ENCODE peak calls at places on chromosomes 3 and 15, in eight cellular contexts. One of them, this sample, is unnamed.

GRCh38 chr15:93033434-93034045 is 55.5 kb downstream of the RGMA start:
- DNase-seq in heart right ventricle: no peak
- DNase-seq in coronary artery: peak; percentile 60
- DNase-seq in prostate gland: no peak
- DNase-seq in epithelial cell of esophagus: no peak
- DNase-seq in AG04450: no peak
- DNase-seq in HL-60: no peak
- DNase-seq in mucosa of descending colon: no peak
- DNase-seq in this sample: no peak

GRCh38 chr15:42788725-42789124 is 51.8 kb upstream of the CDAN1 start:
- DNase-seq in mucosa of descending colon: no peak
- DNase-seq in AG04450: no peak
- DNase-seq in prostate gland: no peak
- DNase-seq in coronary artery: no peak
- DNase-seq in HL-60: no peak
- DNase-seq in epithelial cell of esophagus: no peak
- DNase-seq in heart right ventricle: no peak
- DNase-seq in this sample: no peak

GRCh38 chr3:69763976-69764851 is 24.9 kb downstream of the MITF start:
- DNase-seq in coronary artery: no peak
- DNase-seq in heart right ventricle: no peak
- DNase-seq in prostate gland: no peak
- DNase-seq in HL-60: peak; percentile 30
- DNase-seq in epithelial cell of esophagus: no peak
- DNase-seq in AG04450: no peak
- DNase-seq in mucosa of descending colon: no peak
- DNase-seq in this sample: no peak

GRCh38 chr15:81385110-81386076 is 11.4 kb upstream of the TMC3 start:
- DNase-seq in coronary artery: no peak
- DNase-seq in HL-60: no peak
- DNase-seq in epithelial cell of esophagus: no peak
- DNase-seq in heart right ventricle: no peak
- DNase-seq in mucosa of descending colon: no peak
- DNase-seq in prostate gland: no peak
- DNase-seq in AG04450: no peak
- DNase-seq in this sample: no peak

GRCh38 chr3:69094467-69095205 is 9.9 kb downstream of the ARL6IP5 start:
- DNase-seq in mucosa of descending colon: no peak
- DNase-seq in coronary artery: no peak
- DNase-seq in heart right ventricle: no peak
- DNase-seq in prostate gland: no peak
- DNase-seq in epithelial cell of esophagus: no peak
- DNase-seq in HL-60: peak; percentile 56
- DNase-seq in AG04450: no peak
- DNase-seq in this sample: no peak

GRCh38 chr3:154795582-154795981 is 284.5 kb upstream of the MME start:
- DNase-seq in HL-60: no peak
- DNase-seq in heart right ventricle: no peak
- DNase-seq in prostate gland: no peak
- DNase-seq in AG04450: peak; percentile 74
- DNase-seq in coronary artery: no peak
- DNase-seq in mucosa of descending colon: no peak
- DNase-seq in epithelial cell of esophagus: peak; percentile 97
- DNase-seq in this sample: no peak

GRCh38 chr3:187401861-187402260 is 33.7 kb downstream of the RTP4 start:
- DNase-seq in mucosa of descending colon: no peak
- DNase-seq in HL-60: no peak
- DNase-seq in prostate gland: no peak
- DNase-seq in heart right ventricle: no peak
- DNase-seq in AG04450: no peak
- DNase-seq in epithelial cell of esophagus: no peak
- DNase-seq in coronary artery: no peak
- DNase-seq in this sample: no peak

GRCh38 chr3:123568034-123568433 is 16.8 kb downstream of the HACD2 start:
- DNase-seq in epithelial cell of esophagus: no peak
- DNase-seq in coronary artery: no peak
- DNase-seq in AG04450: no peak
- DNase-seq in prostate gland: no peak
- DNase-seq in mucosa of descending colon: no peak
- DNase-seq in heart right ventricle: no peak
- DNase-seq in HL-60: no peak
- DNase-seq in this sample: no peak

GRCh38 chr15:45884289-45884688 is 249.5 kb downstream of the SQOR start:
- DNase-seq in heart right ventricle: no peak
- DNase-seq in mucosa of descending colon: no peak
- DNase-seq in epithelial cell of esophagus: no peak
- DNase-seq in coronary artery: no peak
- DNase-seq in AG04450: no peak
- DNase-seq in HL-60: no peak
- DNase-seq in prostate gland: no peak
- DNase-seq in this sample: no peak

GRCh38 chr3:117010316-117010715 is 300.7 kb downstream of the TUSC7 start:
- DNase-seq in AG04450: no peak
- DNase-seq in mucosa of descending colon: no peak
- DNase-seq in epithelial cell of esophagus: no peak
- DNase-seq in heart right ventricle: no peak
- DNase-seq in coronary artery: no peak
- DNase-seq in HL-60: no peak
- DNase-seq in prostate gland: no peak
- DNase-seq in this sample: no peak

GRCh38 chr3:45599424-45599886 is 4.9 kb downstream of the LIMD1 start:
- DNase-seq in epithelial cell of esophagus: no peak
- DNase-seq in mucosa of descending colon: peak; percentile 68
- DNase-seq in coronary artery: no peak
- DNase-seq in HL-60: no peak
- DNase-seq in AG04450: no peak
- DNase-seq in heart right ventricle: peak; percentile 41
- DNase-seq in prostate gland: peak; percentile 39
- DNase-seq in this sample: no peak

GRCh38 chr3:53890726-53891499 is 746 bp downstream of the SELENOK start:
- DNase-seq in epithelial cell of esophagus: peak; percentile 77
- DNase-seq in prostate gland: peak; percentile 8
- DNase-seq in mucosa of descending colon: peak; percentile 25
- DNase-seq in coronary artery: peak; percentile 72
- DNase-seq in AG04450: no peak
- DNase-seq in heart right ventricle: no peak
- DNase-seq in HL-60: peak; percentile 21
- DNase-seq in this sample: no peak

GRCh38 chr3:32842531-32842931 is 24.7 kb downstream of the TRIM71 start:
- DNase-seq in AG04450: no peak
- DNase-seq in epithelial cell of esophagus: no peak
- DNase-seq in coronary artery: no peak
- DNase-seq in mucosa of descending colon: peak; percentile 33
- DNase-seq in heart right ventricle: no peak
- DNase-seq in HL-60: peak; percentile 24
- DNase-seq in prostate gland: no peak
- DNase-seq in this sample: no peak

GRCh38 chr15:36177590-36178281 is 401.7 kb upstream of the CDIN1 start:
- DNase-seq in epithelial cell of esophagus: peak; percentile 31
- DNase-seq in AG04450: no peak
- DNase-seq in heart right ventricle: no peak
- DNase-seq in coronary artery: no peak
- DNase-seq in mucosa of descending colon: no peak
- DNase-seq in HL-60: no peak
- DNase-seq in prostate gland: peak; percentile 11
- DNase-seq in this sample: no peak

GRCh38 chr3:8421267-8421666 is 80.4 kb upstream of the LMCD1 start:
- DNase-seq in HL-60: no peak
- DNase-seq in mucosa of descending colon: no peak
- DNase-seq in heart right ventricle: no peak
- DNase-seq in epithelial cell of esophagus: no peak
- DNase-seq in coronary artery: no peak
- DNase-seq in AG04450: no peak
- DNase-seq in prostate gland: no peak
- DNase-seq in this sample: no peak

GRCh38 chr3:8420613-8421012 is 81.0 kb upstream of the LMCD1 start:
- DNase-seq in prostate gland: no peak
- DNase-seq in epithelial cell of esophagus: no peak
- DNase-seq in heart right ventricle: no peak
- DNase-seq in HL-60: no peak
- DNase-seq in mucosa of descending colon: no peak
- DNase-seq in coronary artery: no peak
- DNase-seq in AG04450: no peak
- DNase-seq in this sample: no peak

GRCh38 chr3:8421711-8422110 is 79.9 kb upstream of the LMCD1 start:
- DNase-seq in epithelial cell of esophagus: no peak
- DNase-seq in heart right ventricle: no peak
- DNase-seq in coronary artery: no peak
- DNase-seq in prostate gland: no peak
- DNase-seq in HL-60: no peak
- DNase-seq in mucosa of descending colon: no peak
- DNase-seq in AG04450: no peak
- DNase-seq in this sample: no peak

GRCh38 chr3:8413337-8413926 is 88.2 kb upstream of the LMCD1 start:
- DNase-seq in mucosa of descending colon: no peak
- DNase-seq in HL-60: no peak
- DNase-seq in heart right ventricle: no peak
- DNase-seq in AG04450: no peak
- DNase-seq in epithelial cell of esophagus: no peak
- DNase-seq in prostate gland: no peak
- DNase-seq in coronary artery: no peak
- DNase-seq in this sample: peak; percentile 63

GRCh38 chr3:8416965-8417364 is 84.7 kb upstream of the LMCD1 start:
- DNase-seq in mucosa of descending colon: peak; percentile 76
- DNase-seq in AG04450: no peak
- DNase-seq in epithelial cell of esophagus: peak; percentile 54
- DNase-seq in HL-60: peak; percentile 31
- DNase-seq in heart right ventricle: no peak
- DNase-seq in prostate gland: no peak
- DNase-seq in coronary artery: no peak
- DNase-seq in this sample: no peak
- H3K4me3 ChIP-seq in mucosa of descending colon: no peak overlapping the region
- H3K4me3 ChIP-seq in AG04450: no peak overlapping the region
- H3K4me3 ChIP-seq in epithelial cell of esophagus: no peak overlapping the region
- H3K4me3 ChIP-seq in HL-60: no peak overlapping the region
- H3K4me3 ChIP-seq in heart right ventricle: no peak overlapping the region
- H3K4me3 ChIP-seq in prostate gland: no peak overlapping the region
- H3K4me3 ChIP-seq in coronary artery: no peak overlapping the region
- H3K4me3 ChIP-seq in this sample: no peak overlapping the region

GRCh38 chr3:114081022-114081421 is 24.5 kb downstream of the QTRT2 start:
- DNase-seq in heart right ventricle: no peak
- DNase-seq in epithelial cell of esophagus: no peak
- DNase-seq in coronary artery: no peak
- DNase-seq in HL-60: no peak
- DNase-seq in mucosa of descending colon: no peak
- DNase-seq in AG04450: no peak
- DNase-seq in prostate gland: no peak
- DNase-seq in this sample: no peak

GRCh38 chr3:114079761-114080160 is 23.2 kb downstream of the QTRT2 start:
- DNase-seq in HL-60: no peak
- DNase-seq in AG04450: peak; percentile 21
- DNase-seq in mucosa of descending colon: no peak
- DNase-seq in prostate gland: no peak
- DNase-seq in epithelial cell of esophagus: no peak
- DNase-seq in heart right ventricle: no peak
- DNase-seq in coronary artery: no peak
- DNase-seq in this sample: no peak

GRCh38 chr3:114080201-114080600 is 23.7 kb downstream of the QTRT2 start:
- DNase-seq in coronary artery: no peak
- DNase-seq in prostate gland: no peak
- DNase-seq in HL-60: no peak
- DNase-seq in AG04450: no peak
- DNase-seq in mucosa of descending colon: no peak
- DNase-seq in epithelial cell of esophagus: no peak
- DNase-seq in heart right ventricle: no peak
- DNase-seq in this sample: no peak

GRCh38 chr3:114076711-114077110 is 20.2 kb downstream of the QTRT2 start:
- DNase-seq in AG04450: no peak
- DNase-seq in HL-60: no peak
- DNase-seq in prostate gland: no peak
- DNase-seq in mucosa of descending colon: no peak
- DNase-seq in epithelial cell of esophagus: no peak
- DNase-seq in coronary artery: no peak
- DNase-seq in heart right ventricle: no peak
- DNase-seq in this sample: no peak

DNA sequence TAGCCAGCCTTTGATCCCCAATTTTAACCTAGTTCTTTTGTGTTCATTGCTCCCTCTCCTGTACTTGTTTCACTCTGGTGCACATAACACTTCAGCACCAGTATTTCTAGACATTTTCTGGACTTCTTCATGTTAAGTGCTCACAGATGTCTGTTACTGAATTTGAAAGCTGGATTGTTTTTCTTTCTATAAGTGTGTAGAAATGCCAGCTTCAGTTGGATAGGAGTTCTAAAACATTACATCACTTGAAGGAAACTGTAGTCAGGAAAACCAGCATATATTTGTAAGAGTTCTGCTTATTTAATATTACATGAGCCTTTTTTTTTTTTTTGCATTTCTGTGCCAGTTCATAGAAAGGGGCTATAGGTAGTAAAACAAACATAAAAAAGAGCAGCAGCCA is 21.6 kb downstream of the QTRT2 start:
- DNase-seq in epithelial cell of esophagus: no peak
- DNase-seq in HL-60: no peak
- DNase-seq in coronary artery: no peak
- DNase-seq in AG04450: peak; percentile 4
- DNase-seq in prostate gland: no peak
- DNase-seq in heart right ventricle: no peak
- DNase-seq in mucosa of descending colon: no peak
- DNase-seq in this sample: no peak
- TF ChIP-seq CTCF in epithelial cell of esophagus: no peak
- TF ChIP-seq CTCF in HL-60: no peak
- TF ChIP-seq CTCF in coronary artery: no peak
- TF ChIP-seq CTCF in AG04450: no peak
- TF ChIP-seq CTCF in prostate gland: no peak
- TF ChIP-seq CTCF in heart right ventricle: no peak
- TF ChIP-seq CTCF in mucosa of descending colon: no peak
- TF ChIP-seq CTCF in this sample: no peak

GRCh38 chr3:47385007-47385406 is 4.2 kb downstream of the PTPN23 start:
- DNase-seq in prostate gland: no peak
- DNase-seq in HL-60: no peak
- DNase-seq in mucosa of descending colon: no peak
- DNase-seq in coronary artery: no peak
- DNase-seq in AG04450: no peak
- DNase-seq in epithelial cell of esophagus: peak; percentile 89
- DNase-seq in heart right ventricle: no peak
- DNase-seq in this sample: no peak
- H3K4me3 ChIP-seq in prostate gland: no peak overlapping the region
- H3K4me3 ChIP-seq in HL-60: no peak overlapping the region
- H3K4me3 ChIP-seq in mucosa of descending colon: no peak overlapping the region
- H3K4me3 ChIP-seq in coronary artery: no peak overlapping the region
- H3K4me3 ChIP-seq in AG04450: no peak overlapping the region
- H3K4me3 ChIP-seq in epithelial cell of esophagus: no peak overlapping the region
- H3K4me3 ChIP-seq in heart right ventricle: no peak overlapping the region
- H3K4me3 ChIP-seq in this sample: no peak overlapping the region

GRCh38 chr3:24722106-24722505 is 227.5 kb upstream of the THRB start:
- DNase-seq in mucosa of descending colon: no peak
- DNase-seq in HL-60: no peak
- DNase-seq in prostate gland: no peak
- DNase-seq in coronary artery: no peak
- DNase-seq in epithelial cell of esophagus: no peak
- DNase-seq in AG04450: no peak
- DNase-seq in heart right ventricle: no peak
- DNase-seq in this sample: no peak

GRCh38 chr3:24725514-24726255 is 231.0 kb upstream of the THRB start:
- DNase-seq in epithelial cell of esophagus: peak; percentile 92
- DNase-seq in AG04450: no peak
- DNase-seq in mucosa of descending colon: no peak
- DNase-seq in prostate gland: no peak
- DNase-seq in heart right ventricle: no peak
- DNase-seq in HL-60: no peak
- DNase-seq in coronary artery: no peak
- DNase-seq in this sample: no peak

GRCh38 chr3:24730173-24730572 is 235.5 kb upstream of the THRB start:
- DNase-seq in mucosa of descending colon: no peak
- DNase-seq in prostate gland: no peak
- DNase-seq in coronary artery: no peak
- DNase-seq in epithelial cell of esophagus: peak; percentile 79
- DNase-seq in HL-60: no peak
- DNase-seq in AG04450: no peak
- DNase-seq in heart right ventricle: no peak
- DNase-seq in this sample: no peak

GRCh38 chr3:24726423-24726822 is 231.8 kb upstream of the THRB start:
- DNase-seq in AG04450: no peak
- DNase-seq in coronary artery: no peak
- DNase-seq in mucosa of descending colon: no peak
- DNase-seq in HL-60: no peak
- DNase-seq in prostate gland: no peak
- DNase-seq in epithelial cell of esophagus: no peak
- DNase-seq in heart right ventricle: no peak
- DNase-seq in this sample: no peak
- TF ChIP-seq CTCF in AG04450: no peak
- TF ChIP-seq CTCF in coronary artery: no peak
- TF ChIP-seq CTCF in mucosa of descending colon: no peak
- TF ChIP-seq CTCF in HL-60: no peak
- TF ChIP-seq CTCF in prostate gland: no peak
- TF ChIP-seq CTCF in epithelial cell of esophagus: no peak
- TF ChIP-seq CTCF in heart right ventricle: no peak
- TF ChIP-seq CTCF in this sample: no peak